ENCODE peak calls at places on chromosomes 6 and 20, in eight cellular contexts. W is stimulated activated CD8-positive, alpha-beta memory T cell treated with anti-CD3 and anti-CD28 coated beads, Interleukin-15, amount 100 ng/mL, for 24 hours; D is T1000; P is EL; Y is NCI-H774; B is CD4-positive, CD25-positive, alpha-beta regulatory T cell; Q is stimulated activated naive CD8-positive, alpha-beta T cell treated with anti-CD3 and anti-CD28 coated beads, Interleukin-15, Interleukin-2, amounts not matched to agents 100 U/mL and 50 U/mL, for 24 hours; K is SJCRH30. U is an unnamed sample.

GRCh38 chr20:64143018-64143801 is 21.0 kb upstream of the MYT1 start:
- DNase-seq in W (no peak), D (no peak), P (no peak), Y (no peak), B (no peak), Q (no peak), K (no peak), U (no peak)

GRCh38 chr20:63106108-63106764 is 99.5 kb upstream of the BHLHE23 start:
- DNase-seq in W (no peak), D (no peak), P (peak), Y (no peak), B (no peak), Q (no peak), K (no peak), U (no peak)

GRCh38 chr20:44714701-44715494 is at the start of gene CCN5:
- DNase-seq in W (no peak), D (peak), P (peak), Y (no peak), B (no peak), Q (no peak), K (peak), U (no peak)

GRCh38 chr6:14720411-14721102 is 525.3 kb upstream of the JARID2 start:
- DNase-seq in W (no peak), D (no peak), P (no peak), Y (no peak), B (no peak), Q (no peak), K (no peak), U (no peak)

GRCh38 chr20:48986899-48987298 is 59.2 kb upstream of the CSE1L start:
- DNase-seq in W (no peak), D (no peak), P (no peak), Y (peak), B (no peak), Q (no peak), K (no peak), U (no peak)

GRCh38 chr6:156821707-156822106 is 44.5 kb downstream of the ARID1B start:
- DNase-seq in W (no peak), D (no peak), P (no peak), Y (no peak), B (no peak), Q (no peak), K (no peak), U (no peak)

GRCh38 chr6:136334853-136335252 is 45.2 kb upstream of the BCLAF1 start:
- DNase-seq in W (no peak), D (no peak), P (no peak), Y (no peak), B (no peak), Q (peak), K (no peak), U (no peak)

GRCh38 chr6:116218172-116218633 is 35.7 kb downstream of the TSPYL4 start:
- DNase-seq in W (no peak), D (no peak), P (peak), Y (peak), B (peak), Q (no peak), K (no peak), U (no peak)

GRCh38 chr20:14915356-14915755 is 577.9 kb upstream of the FLRT3 start:
- DNase-seq in W (no peak), D (no peak), P (no peak), Y (no peak), B (no peak), Q (no peak), K (no peak), U (no peak)

GRCh38 chr6:9126845-9127560 is 691.7 kb upstream of the SLC35B3 start:
- DNase-seq in W (no peak), D (peak), P (peak), Y (no peak), B (no peak), Q (no peak), K (no peak), U (no peak)

GRCh38 chr20:33647603-33648395 is 14.3 kb upstream of the C20orf144 start:
- DNase-seq in W (no peak), D (peak), P (peak), Y (no peak), B (no peak), Q (no peak), K (no peak), U (no peak)

GRCh38 chr6:1604347-1604990 is 5.2 kb upstream of the FOXC1 start:
- DNase-seq in W (peak), D (peak), P (peak), Y (peak), B (peak), Q (peak), K (peak), U (peak)

GRCh38 chr20:17500826-17501225 is 30.4 kb downstream of the BFSP1 start:
- DNase-seq in W (no peak), D (no peak), P (no peak), Y (no peak), B (no peak), Q (no peak), K (no peak), U (no peak)

GRCh38 chr20:32631916-32632460 is 41.8 kb downstream of the C20orf203 start:
- DNase-seq in W (no peak), D (no peak), P (no peak), Y (no peak), B (no peak), Q (no peak), K (no peak), U (no peak)

GRCh38 chr20:33370296-33370695 is 31.0 kb downstream of the CDK5RAP1 start:
- DNase-seq in W (no peak), D (no peak), P (no peak), Y (no peak), B (peak), Q (peak), K (no peak), U (peak)

U was measured in central memory CD4-positive, alpha-beta T cell.